ENCODE peak calls at places on chromosomes 4 and X, in ten cellular contexts. F is endothelial cell, Z is sigmoid colon, H is HFF-Myc, O is tibial artery, W is NB4, K is lower lobe of right lung, P is lower leg skin, G is dorsolateral prefrontal cortex, C is fibroblast of pulmonary artery. X is an unnamed sample.

GRCh38 chr4:145935253-145936141 is 3.1 kb downstream of the ZNF827 start:
- DNase-seq in F (peak), Z (no peak), H (no peak), O (no peak), W (no peak), K (peak), P (no peak), G (no peak), C (peak), X (no peak)

GRCh38 chr4:76570141-76570989 is 135.3 kb downstream of the SHROOM3 start:
- DNase-seq in F (no peak), Z (no peak), H (no peak), O (no peak), W (no peak), K (no peak), P (no peak), G (no peak), C (no peak), X (peak)

GRCh38 chrX:13103111-13103913 is 58.9 kb upstream of the FAM9C start:
- DNase-seq in F (no peak), Z (no peak), H (no peak), O (no peak), W (no peak), K (no peak), P (no peak), G (no peak), C (no peak), X (no peak)

GRCh38 chrX:108122748-108123147 is 31.2 kb downstream of the ATG4A start:
- DNase-seq in F (no peak), Z (no peak), H (peak), O (no peak), W (no peak), K (no peak), P (no peak), G (no peak), C (peak), X (peak)

GRCh38 chrX:120304241-120304640 is 7.0 kb downstream of the TMEM255A start:
- DNase-seq in F (no peak), Z (no peak), H (no peak), O (no peak), W (no peak), K (no peak), P (no peak), G (no peak), C (no peak), X (no peak)

GRCh38 chr4:33625762-33626161 is 2618.6 kb downstream of the ARAP2 start:
- DNase-seq in F (no peak), Z (no peak), H (no peak), O (no peak), W (peak), K (no peak), P (no peak), G (no peak), C (peak), X (no peak)

GRCh38 chrX:74537011-74537390 is 77.4 kb downstream of the RLIM start:
- DNase-seq in F (peak), Z (no peak), H (no peak), O (no peak), W (peak), K (no peak), P (no peak), G (no peak), C (peak), X (no peak)

GRCh38 chr4:154985673-154986072 is 204.6 kb downstream of the RBM46 start:
- DNase-seq in F (no peak), Z (no peak), H (no peak), O (no peak), W (no peak), K (no peak), P (no peak), G (no peak), C (peak), X (no peak)

GRCh38 chrX:9942086-9942485 is 25.1 kb upstream of the CLDN34 start:
- DNase-seq in F (no peak), Z (no peak), H (no peak), O (no peak), W (peak), K (no peak), P (no peak), G (no peak), C (no peak), X (no peak)

GRCh38 chr4:186927624-186928023 is 204.0 kb upstream of the FAT1 start:
- DNase-seq in F (no peak), Z (no peak), H (no peak), O (no peak), W (no peak), K (no peak), P (no peak), G (no peak), C (no peak), X (no peak)

GRCh38 chr4:42404001-42404400 is 6.7 kb downstream of the SHISA3 start:
- DNase-seq in F (no peak), Z (no peak), H (no peak), O (no peak), W (no peak), K (no peak), P (no peak), G (no peak), C (no peak), X (no peak)

GRCh38 chr4:105712766-105713165 is 4.2 kb downstream of the GSTCD start:
- DNase-seq in F (no peak), Z (no peak), H (no peak), O (no peak), W (no peak), K (no peak), P (no peak), G (no peak), C (no peak), X (peak)

GRCh38 chr4:173013232-173013932 is 155.2 kb upstream of the GALNT7 start:
- DNase-seq in F (peak), Z (no peak), H (no peak), O (no peak), W (peak), K (no peak), P (no peak), G (no peak), C (peak), X (peak)

GRCh38 chr4:173821031-173821430 is 291.0 kb upstream of the HAND2 start:
- DNase-seq in F (no peak), Z (no peak), H (no peak), O (no peak), W (no peak), K (no peak), P (no peak), G (no peak), C (no peak), X (no peak)

GRCh38 chrX:136768469-136769084 is 12.2 kb downstream of the ARHGEF6 start:
- DNase-seq in F (no peak), Z (peak), H (peak), O (peak), W (peak), K (peak), P (peak), G (no peak), C (peak), X (no peak)

GRCh38 chr4:30768278-30768677 is 48.1 kb downstream of the PCDH7 start:
- DNase-seq in F (no peak), Z (no peak), H (no peak), O (no peak), W (no peak), K (no peak), P (no peak), G (no peak), C (peak), X (no peak)

GRCh38 chrX:49951524-49952193 is 29.3 kb downstream of the CLCN5 start:
- DNase-seq in F (no peak), Z (no peak), H (no peak), O (no peak), W (no peak), K (no peak), P (no peak), G (no peak), C (no peak), X (no peak)

GRCh38 chr4:11152684-11153083 is 276.0 kb downstream of the HS3ST1 start:
- DNase-seq in F (no peak), Z (no peak), H (no peak), O (no peak), W (no peak), K (no peak), P (no peak), G (no peak), C (no peak), X (no peak)

GRCh38 chr4:98577956-98578355 is 80.5 kb downstream of the TSPAN5 start:
- DNase-seq in F (no peak), Z (no peak), H (no peak), O (no peak), W (no peak), K (no peak), P (no peak), G (no peak), C (no peak), X (no peak)

GRCh38 chr4:27398911-27399310 is 538.3 kb downstream of the STIM2 start:
- DNase-seq in F (no peak), Z (no peak), H (no peak), O (no peak), W (no peak), K (no peak), P (no peak), G (no peak), C (peak), X (peak)

GRCh38 chr4:17324431-17324830 is 187.5 kb downstream of the QDPR start:
- DNase-seq in F (peak), Z (no peak), H (no peak), O (no peak), W (peak), K (no peak), P (no peak), G (no peak), C (peak), X (no peak)

GRCh38 chrX:118495061-118495921 is at the start of gene DOCK11:
- DNase-seq in F (peak), Z (peak), H (peak), O (peak), W (peak), K (peak), P (peak), G (peak), C (peak), X (no peak)

GRCh38 chrX:118480172-118480571 is 15.4 kb upstream of the DOCK11 start:
- DNase-seq in F (no peak), Z (no peak), H (peak), O (no peak), W (no peak), K (no peak), P (no peak), G (no peak), C (no peak), X (no peak)

GRCh38 chrX:10156199-10157031 is at the start of gene CLCN4:
- DNase-seq in F (peak), Z (peak), H (no peak), O (peak), W (peak), K (peak), P (no peak), G (peak), C (peak), X (no peak)

GRCh38 chrX:19334945-19335626 is 8.6 kb upstream of the PDHA1 start:
- DNase-seq in F (peak), Z (no peak), H (peak), O (no peak), W (peak), K (no peak), P (no peak), G (no peak), C (peak), X (peak)
- TF ChIP-seq CTCF in F (peak), Z (no peak), H (peak), O (no peak), W (peak), K (peak), P (no peak), G (no peak), C (peak), X (peak)

DNA sequence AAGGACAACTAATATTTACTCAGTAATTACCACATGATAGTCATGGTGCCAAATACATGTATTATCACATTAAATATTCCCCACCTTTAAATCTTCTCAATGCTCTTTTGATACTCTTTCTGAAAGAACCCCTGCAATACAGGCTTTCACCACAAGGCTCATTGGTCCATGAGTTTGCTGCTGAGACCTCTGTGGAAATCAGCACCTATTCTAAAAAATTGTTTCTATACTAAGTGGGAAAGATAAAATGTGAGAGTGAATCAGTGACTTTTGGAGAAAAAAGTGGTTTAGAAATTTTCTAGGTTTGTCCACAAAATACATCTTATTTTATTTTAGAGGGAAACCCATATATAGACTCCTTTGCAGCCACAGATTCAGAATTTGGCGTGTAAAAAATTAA is 257.3 kb downstream of the ZIC3 start:
- DNase-seq in F (no peak), Z (no peak), H (no peak), O (no peak), W (no peak), K (no peak), P (no peak), G (no peak), C (no peak), X (no peak)
- TF ChIP-seq CTCF in F (peak), Z (no peak), H (no peak), O (no peak), W (peak), K (no peak), P (no peak), G (no peak), C (no peak), X (no peak)

GRCh38 chr4:92091335-92091734 is 212.4 kb upstream of the GRID2 start:
- DNase-seq in F (no peak), Z (no peak), H (no peak), O (no peak), W (peak), K (no peak), P (no peak), G (no peak), C (no peak), X (no peak)
- TF ChIP-seq CTCF in F (peak), Z (no peak), H (no peak), O (no peak), W (peak), K (no peak), P (no peak), G (no peak), C (no peak), X (peak)

GRCh38 chrX:149493567-149494562 is 11.2 kb downstream of the IDS start:
- DNase-seq in F (no peak), Z (no peak), H (no peak), O (no peak), W (peak), K (no peak), P (peak), G (no peak), C (no peak), X (no peak)
- TF ChIP-seq CTCF in F (no peak), Z (no peak), H (no peak), O (no peak), W (peak), K (no peak), P (no peak), G (no peak), C (no peak), X (peak)

GRCh38 chr4:86522349-86522748 is 71.8 kb upstream of the PTPN13 start:
- DNase-seq in F (no peak), Z (no peak), H (no peak), O (no peak), W (peak), K (no peak), P (no peak), G (no peak), C (peak), X (no peak)
- TF ChIP-seq CTCF in F (no peak), Z (no peak), H (no peak), O (no peak), W (no peak), K (peak), P (no peak), G (no peak), C (peak), X (peak)

DNA sequence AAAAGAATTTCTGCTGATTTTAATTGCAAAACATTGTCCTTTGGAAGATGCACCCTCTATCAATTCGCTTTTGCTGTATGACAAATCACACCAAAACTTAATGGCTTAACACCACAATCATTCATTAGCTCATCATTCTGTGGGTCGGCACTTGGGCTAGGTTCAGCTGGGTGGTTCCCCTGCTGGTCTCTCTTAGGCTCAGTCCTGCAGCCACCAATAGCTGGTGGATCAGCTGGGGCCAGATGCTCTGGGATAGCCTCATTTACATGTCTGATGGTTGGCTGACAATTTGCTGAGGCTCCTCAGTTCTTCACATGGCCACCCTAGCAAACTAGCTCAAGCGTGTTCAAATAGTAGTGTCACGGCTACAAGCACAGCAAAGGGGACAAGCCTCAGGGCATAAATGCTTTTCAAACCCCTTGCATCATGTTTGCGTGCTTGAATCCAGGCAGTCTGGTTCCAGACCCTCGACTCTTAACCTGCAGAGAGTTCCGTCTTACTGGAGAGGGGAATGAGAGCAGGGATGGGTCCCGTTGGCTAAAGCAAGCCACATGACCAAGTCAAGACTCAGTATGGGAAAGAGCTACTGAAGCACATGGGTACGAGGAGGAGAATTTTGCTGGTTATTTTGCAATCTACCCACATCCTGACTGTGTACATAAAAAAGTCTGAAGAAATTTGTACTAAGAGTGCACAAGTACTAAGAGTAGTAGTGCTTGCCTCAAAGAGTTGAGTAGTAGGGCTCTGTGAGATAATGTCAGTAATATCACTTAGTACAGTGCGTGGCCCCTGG is 7.5 kb upstream of the ACSL1 start:
- DNase-seq in F (no peak), Z (no peak), H (no peak), O (no peak), W (peak), K (no peak), P (no peak), G (no peak), C (no peak), X (no peak)
- TF ChIP-seq CTCF in F (no peak), Z (no peak), H (no peak), O (no peak), W (no peak), K (no peak), P (no peak), G (no peak), C (no peak), X (no peak)

GRCh38 chrX:1425381-1425780 is 27.3 kb downstream of the ASMTL start:
- DNase-seq in F (no peak), Z (peak), H (no peak), O (peak), W (no peak), K (peak), P (no peak), G (no peak), C (no peak), X (no peak)
- TF ChIP-seq CTCF in F (no peak), Z (no peak), H (no peak), O (no peak), W (no peak), K (no peak), P (no peak), G (no peak), C (no peak), X (no peak)

X was measured in foreskin keratinocyte.